ENCODE peak calls at places on chromosomes 16 and 17, in eight cellular contexts. A, W, V, L, C, M, Z and N are unnamed samples.

GRCh38 chr17:29212681-29213121 is 32.5 kb upstream of the MYO18A start:
- DNase-seq in W (no peak), C (no peak), M (no peak), V (no peak), A (peak; percentile 4), Z (no peak), L (no peak), N (no peak)

GRCh38 chr17:72060084-72060483 is 60.7 kb upstream of the SOX9 start:
- DNase-seq in Z (no peak), W (no peak), C (no peak), L (no peak), M (no peak), A (no peak), V (no peak), N (no peak)

GRCh38 chr16:30659507-30660423 is 1.5 kb downstream of the FBRS start:
- DNase-seq in L (no peak), C (no peak), V (no peak), A (peak; percentile 80), W (no peak), Z (peak; percentile 5), M (peak; percentile 47), N (no peak)

GRCh38 chr16:64478258-64478906 is 643.5 kb downstream of the CDH11 start:
- DNase-seq in W (peak; percentile 74), Z (peak; percentile 67), M (no peak), A (no peak), V (peak; percentile 56), L (peak; percentile 61), C (peak; percentile 86), N (no peak)

GRCh38 chr17:42230225-42230624 is 35.9 kb upstream of the GHDC start:
- DNase-seq in A (no peak), M (no peak), Z (no peak), L (no peak), C (no peak), W (no peak), V (no peak), N (no peak)

GRCh38 chr17:40827746-40828453 is 5.5 kb upstream of the KRT10 start:
- DNase-seq in Z (peak; percentile 16), M (no peak), L (peak; percentile 61), V (no peak), C (no peak), A (no peak), W (no peak), N (no peak)

GRCh38 chr17:76909971-76910760 is 42.0 kb downstream of the MGAT5B start:
- DNase-seq in Z (peak; percentile 33), A (no peak), W (no peak), V (peak; percentile 86), L (no peak), C (peak; percentile 16), M (peak; percentile 48), N (no peak)

GRCh38 chr16:8194795-8195194 is 395.5 kb downstream of the TMEM114 start:
- DNase-seq in C (no peak), M (no peak), W (no peak), L (no peak), Z (no peak), V (peak; percentile 17), A (no peak), N (no peak)

GRCh38 chr17:48632579-48633265 is 6.6 kb upstream of the HOXB9 start:
- DNase-seq in Z (no peak), L (no peak), W (no peak), V (no peak), M (no peak), A (no peak), C (no peak), N (no peak)

GRCh38 chr16:563072-563644 is 3.0 kb downstream of the PRR35 start:
- DNase-seq in A (no peak), V (no peak), L (no peak), C (no peak), M (no peak), Z (no peak), W (no peak), N (no peak)

GRCh38 chr16:66405057-66405783 is 21.9 kb upstream of the BEAN1 start:
- DNase-seq in V (no peak), W (no peak), C (no peak), L (no peak), A (no peak), Z (no peak), M (no peak), N (no peak)

GRCh38 chr17:10631048-10631700 is 25.9 kb downstream of the MYH3 start:
- DNase-seq in C (no peak), W (no peak), A (no peak), V (peak; percentile 45), M (no peak), Z (peak; percentile 26), L (no peak), N (no peak)

GRCh38 chr16:74297296-74297665 is 667 bp downstream of the PSMD7 start:
- DNase-seq in C (no peak), L (no peak), V (peak; percentile 44), W (no peak), M (no peak), A (no peak), Z (peak; percentile 30), N (no peak)

GRCh38 chr17:1087381-1088241 is 90.7 kb downstream of the TIMM22 start:
- DNase-seq in W (no peak), A (peak; percentile 91), L (no peak), V (peak; percentile 67), C (no peak), M (peak; percentile 87), Z (no peak), N (no peak)

GRCh38 chr16:24088767-24089166 is 167.4 kb upstream of the CACNG3 start:
- DNase-seq in L (no peak), M (no peak), V (peak; percentile 13), A (no peak), Z (no peak), W (no peak), C (no peak), N (no peak)

GRCh38 chr17:66983414-66984021 is 19.0 kb downstream of the CACNG4 start:
- DNase-seq in Z (no peak), W (no peak), M (no peak), L (no peak), C (no peak), V (no peak), A (no peak), N (no peak)

GRCh38 chr16:77873066-77873465 is 84.7 kb downstream of the VAT1L start:
- DNase-seq in A (no peak), C (no peak), W (no peak), Z (peak; percentile 53), V (no peak), M (no peak), L (no peak), N (no peak)
- H3K4me3 ChIP-seq in A (no peak overlapping the region), C (no peak overlapping the region), W (no peak overlapping the region), Z (no peak overlapping the region), V (no peak overlapping the region), M (no peak overlapping the region), L (no peak overlapping the region), N (no peak overlapping the region)

GRCh38 chr17:74750327-74751069 is 2.1 kb downstream of the NHERF1 start:
- DNase-seq in L (no peak), M (peak; percentile 67), Z (no peak), V (peak; percentile 65), A (no peak), C (no peak), W (no peak), N (no peak)

GRCh38 chr17:74752822-74753401 is 4.5 kb downstream of the NHERF1 start:
- DNase-seq in W (no peak), Z (no peak), C (no peak), L (no peak), M (no peak), A (no peak), V (no peak), N (no peak)

GRCh38 chr17:74751210-74751529 is 2.7 kb downstream of the NHERF1 start:
- DNase-seq in L (no peak), V (no peak), C (no peak), M (no peak), W (no peak), A (no peak), Z (no peak), N (no peak)

GRCh38 chr17:74754832-74755231 is 6.4 kb downstream of the NHERF1 start:
- DNase-seq in M (no peak), V (no peak), W (no peak), A (no peak), C (no peak), Z (no peak), L (no peak), N (no peak)

DNA sequence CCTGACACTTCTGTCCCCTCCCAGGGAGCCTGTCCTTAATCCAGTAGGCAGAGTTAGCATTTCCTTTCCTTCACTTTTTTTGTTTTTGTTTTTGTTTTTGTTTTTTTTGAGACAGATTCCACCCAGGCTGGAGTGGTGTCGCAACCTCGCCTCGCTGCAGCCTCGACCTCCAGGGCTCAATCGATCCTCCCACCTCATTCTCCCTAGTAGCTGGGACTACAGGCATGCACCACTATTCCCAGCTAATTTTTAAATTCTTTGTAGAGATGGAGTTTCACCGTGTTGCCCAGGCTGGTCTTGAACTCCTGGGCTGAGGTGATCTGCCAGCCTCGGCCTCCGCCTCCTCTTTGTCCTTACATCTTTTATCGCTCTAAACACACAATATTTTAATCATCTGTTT is 4.0 kb downstream of the NHERF1 start:
- DNase-seq in Z (no peak), C (no peak), W (no peak), A (no peak), M (no peak), V (no peak), L (no peak), N (no peak)
- H3K4me3 ChIP-seq in Z (no peak overlapping the region), C (no peak overlapping the region), W (no peak overlapping the region), A (no peak overlapping the region), M (no peak overlapping the region), V (no peak overlapping the region), L (no peak overlapping the region), N (no peak overlapping the region)

DNA sequence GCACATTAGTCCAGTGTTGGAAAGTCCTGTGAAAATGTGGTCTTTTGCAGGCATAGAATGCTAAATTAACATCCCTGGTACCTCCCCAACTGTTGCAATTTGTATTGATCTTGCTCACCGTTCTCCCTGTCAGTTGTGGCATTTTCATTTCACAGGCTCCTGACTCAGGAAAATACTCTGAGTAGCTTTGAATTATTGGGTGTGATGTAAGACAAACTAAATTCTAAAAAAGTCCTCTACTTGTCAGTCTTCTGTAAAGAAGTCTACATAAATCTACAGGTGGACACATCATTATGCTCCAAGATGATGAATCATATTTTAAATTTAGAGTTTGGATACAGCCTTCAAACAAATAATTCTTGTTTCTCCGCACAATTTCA is 47.2 kb downstream of the MARCHF10 start:
- DNase-seq in M (no peak), W (no peak), C (no peak), Z (no peak), A (no peak), L (no peak), V (no peak), N (no peak)
- H3K4me3 ChIP-seq in M (no peak overlapping the region), W (no peak overlapping the region), C (no peak overlapping the region), Z (no peak overlapping the region), A (no peak overlapping the region), L (no peak overlapping the region), V (no peak overlapping the region), N (no peak overlapping the region)

DNA sequence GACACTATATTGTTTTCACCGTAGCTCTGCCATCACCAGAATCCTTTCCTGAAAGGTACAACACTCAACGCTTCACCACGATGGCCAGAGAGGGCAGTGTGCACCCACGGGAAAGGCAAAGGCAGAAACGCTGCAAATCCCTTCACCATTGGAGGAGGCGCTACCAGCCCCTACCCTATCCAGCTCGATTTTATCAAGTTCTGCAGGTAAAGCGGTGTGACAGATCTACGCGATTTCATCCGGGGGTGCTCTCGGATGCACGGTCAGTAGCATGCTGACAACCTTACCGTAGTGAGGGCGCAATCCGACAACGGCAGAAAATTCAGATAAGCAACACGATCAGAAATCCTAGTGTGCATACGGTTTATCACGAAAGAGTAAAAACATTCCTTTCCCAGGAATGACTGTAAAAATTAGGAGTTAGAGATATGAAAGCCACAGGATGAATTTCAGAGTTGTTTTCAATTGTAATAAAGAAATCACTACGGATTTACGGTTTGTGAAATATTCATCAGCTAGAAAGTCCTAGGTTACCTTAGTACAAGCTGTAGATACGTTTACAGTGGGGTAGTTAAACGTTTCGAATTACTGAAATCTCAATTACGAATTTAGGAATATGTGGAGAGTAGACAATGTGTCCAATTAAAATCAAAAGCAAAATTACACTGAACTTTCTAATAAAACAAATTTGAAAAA is 1.8 kb downstream of the NETO2 start:
- DNase-seq in M (peak; percentile 75), Z (peak; percentile 85), A (peak; percentile 90), C (peak; percentile 83), W (peak; percentile 31), L (peak; percentile 40), V (peak; percentile 89), N (peak; percentile 55)
- H3K4me3 ChIP-seq in M (peak overlapping the region; percentile 63), Z (peak overlapping the region; percentile 73), A (peak overlapping the region; percentile 8), C (peak overlapping the region; percentile 68), W (peak overlapping the region; percentile 73), L (peak overlapping the region; percentile 88), V (peak overlapping the region; percentile 20), N (peak overlapping the region; percentile 68)